ENCODE peak calls at places on chromosomes 11 and 22, in four cellular contexts. R is cardiac muscle cell; U is stimulated activated CD4-positive, alpha-beta T cell treated with anti-CD3 and anti-CD28 coated beads, Interleukin-2, amount 100 ng/mL, for 48 hours; T is HCT116. I is an unnamed sample.

GRCh38 chr11:1889527-1889930 is 2.2 kb downstream of the PRR33 start:
- DNase-seq in R (no peak), U (no peak), T (no peak), I (no peak)

GRCh38 chr22:49586244-49586748 is 241.4 kb downstream of the BRD1 start:
- DNase-seq in R (no peak), U (no peak), T (no peak), I (no peak)

GRCh38 chr11:1012740-1013627 is 23.5 kb downstream of the MUC6 start:
- DNase-seq in R (no peak), U (no peak), T (no peak), I (no peak)

GRCh38 chr11:20337526-20338154 is 25.9 kb upstream of the HTATIP2 start:
- DNase-seq in R (peak; percentile 54), U (no peak), T (peak; percentile 27), I (peak; percentile 26)

GRCh38 chr11:99739464-99740089 is 718.8 kb downstream of the CNTN5 start:
- DNase-seq in R (peak; percentile 68), U (no peak), T (no peak), I (peak; percentile 15)

GRCh38 chr11:76388408-76388807 is 7.3 kb downstream of the GVQW3 start:
- DNase-seq in R (no peak), U (no peak), T (no peak), I (no peak)

GRCh38 chr11:128484172-128484571 is 103.2 kb downstream of the ETS1 start:
- DNase-seq in R (no peak), U (no peak), T (no peak), I (no peak)

GRCh38 chr11:73269353-73270088 is 2.6 kb upstream of the P2RY6 start:
- DNase-seq in R (no peak), U (no peak), T (no peak), I (no peak)

GRCh38 chr11:126115253-126115540 is 52.5 kb upstream of the CDON start:
- DNase-seq in R (no peak), U (no peak), T (no peak), I (peak; percentile 25)

GRCh38 chr11:128039140-128040021 is 548.0 kb downstream of the ETS1 start:
- DNase-seq in R (peak; percentile 90), U (peak; percentile 58), T (no peak), I (peak; percentile 86)

GRCh38 chr11:72224587-72225410 is at the start of gene INPPL1:
- DNase-seq in R (peak; percentile 58), U (peak; percentile 46), T (no peak), I (peak; percentile 43)

GRCh38 chr11:123286761-123287160 is 91.7 kb upstream of the CLMP start:
- DNase-seq in R (peak; percentile 58), U (no peak), T (no peak), I (no peak)

GRCh38 chr22:19959043-19959586 is 17.5 kb upstream of the TXNRD2 start:
- DNase-seq in R (peak; percentile 76), U (no peak), T (peak; percentile 65), I (no peak)

GRCh38 chr11:47181271-47181670 is 4.6 kb upstream of the ARFGAP2 start:
- DNase-seq in R (no peak), U (no peak), T (no peak), I (no peak)

GRCh38 chr11:103530257-103530656 is 421.0 kb downstream of the DYNC2H1 start:
- DNase-seq in R (peak; percentile 52), U (no peak), T (no peak), I (peak; percentile 33)

GRCh38 chr11:68652683-68653156 is 31.6 kb upstream of the GAL start:
- DNase-seq in R (no peak), U (no peak), T (no peak), I (no peak)

GRCh38 chr11:44379141-44380008 is 69.4 kb upstream of the ALX4 start:
- DNase-seq in R (no peak), U (no peak), T (no peak), I (no peak)

GRCh38 chr22:20641198-20641892 is 132.6 kb upstream of the SERPIND1 start:
- DNase-seq in R (no peak), U (no peak), T (no peak), I (no peak)

GRCh38 chr11:114291381-114291780 is 4.8 kb upstream of the NNMT start:
- DNase-seq in R (peak; percentile 85), U (no peak), T (no peak), I (peak; percentile 41)

GRCh38 chr22:44660051-44660830 is 41.8 kb upstream of the PRR5 start:
- DNase-seq in R (no peak), U (no peak), T (no peak), I (no peak)

GRCh38 chr11:88535266-88535665 is 197.7 kb upstream of the CTSC start:
- DNase-seq in R (no peak), U (no peak), T (no peak), I (no peak)

GRCh38 chr11:7654094-7654742 is 19.1 kb downstream of the CYB5R2 start:
- DNase-seq in R (no peak), U (no peak), T (no peak), I (no peak)

GRCh38 chr11:118226294-118226693 is 1.5 kb upstream of the JAML start:
- DNase-seq in R (no peak), U (no peak), T (no peak), I (peak; percentile 9)

GRCh38 chr22:37518509-37519267 is 527 bp downstream of the CARD10 start:
- DNase-seq in R (peak; percentile 26), U (no peak), T (no peak), I (no peak)

GRCh38 chr11:128603003-128603715 is 15.8 kb upstream of the ETS1 start:
- DNase-seq in R (no peak), U (no peak), T (no peak), I (no peak)

GRCh38 chr11:87529486-87529885 is 491.8 kb downstream of the TMEM135 start:
- DNase-seq in R (no peak), U (no peak), T (no peak), I (peak; percentile 10)

GRCh38 chr11:19788435-19788834 is 75.8 kb downstream of the NAV2 start:
- DNase-seq in R (no peak), U (no peak), T (no peak), I (no peak)

GRCh38 chr11:67270256-67271211 is 4.3 kb downstream of the GRK2 start:
- DNase-seq in R (peak; percentile 47), U (no peak), T (no peak), I (no peak)

GRCh38 chr11:118648291-118648690 is 31.2 kb downstream of the TREH start:
- DNase-seq in R (no peak), U (no peak), T (no peak), I (no peak)

GRCh38 chr11:105799263-105799662 is 189.4 kb downstream of the GRIA4 start:
- DNase-seq in R (no peak), U (no peak), T (no peak), I (no peak)

GRCh38 chr11:10856689-10857603 is 907 bp downstream of the ZBED5 start:
- DNase-seq in R (peak; percentile 43), U (peak; percentile 27), T (no peak), I (peak; percentile 66)

I was measured in EL.